ENCODE peak calls at places on chromosomes 7 and 10, in eight cellular contexts. L is neural progenitor cell, V is body of pancreas, D is uterus, R is HAP-1, T is hepatocyte, C is Caco-2, A is ovary. U is an unnamed sample. For H3K4me1, the result is how much of the 10 kb centered on the place peaks cover.

GRCh38 chr10:27783660-27784059 is 38.0 kb upstream of the MKX start:
- DNase-seq in D (no peak), C (peak), T (peak), L (peak), V (peak), R (peak), A (peak), U (peak)

GRCh38 chr10:24844742-24845141 is 107.7 kb downstream of the PRTFDC1 start:
- DNase-seq in C (no peak), A (no peak), D (no peak), R (no peak), L (no peak), V (no peak), T (no peak), U (no peak)

GRCh38 chr10:86815035-86815617 is 58.7 kb downstream of the BMPR1A start:
- DNase-seq in T (no peak), A (no peak), D (no peak), L (no peak), R (no peak), C (no peak), V (no peak), U (no peak)

GRCh38 chr7:147196476-147196875 is 1079.9 kb downstream of the CNTNAP2 start:
- DNase-seq in D (no peak), A (no peak), C (no peak), T (no peak), R (no peak), V (no peak), L (no peak), U (no peak)

GRCh38 chr7:102000123-102000522 is 182.7 kb downstream of the CUX1 start:
- DNase-seq in R (no peak), V (no peak), A (no peak), L (no peak), C (no peak), D (no peak), T (no peak), U (no peak)

GRCh38 chr10:119761106-119761505 is 35.3 kb downstream of the INPP5F start:
- DNase-seq in D (no peak), V (no peak), R (no peak), C (no peak), L (no peak), A (no peak), T (peak), U (no peak)

GRCh38 chr10:70437721-70438120 is 3.8 kb downstream of the NODAL start:
- DNase-seq in D (no peak), T (no peak), V (no peak), L (no peak), C (peak), A (no peak), R (no peak), U (no peak)

GRCh38 chr10:8033812-8034665 is 20.4 kb upstream of the GATA3 start:
- DNase-seq in R (no peak), T (no peak), C (no peak), A (no peak), D (no peak), L (peak), V (no peak), U (no peak)

GRCh38 chr7:130278892-130279690 is 12.4 kb downstream of the CPA2 start:
- DNase-seq in D (no peak), A (no peak), T (no peak), R (no peak), L (no peak), C (no peak), V (no peak), U (no peak)

GRCh38 chr7:156640257-156640948 is at the start of gene RNF32:
- DNase-seq in A (peak), D (peak), L (peak), C (peak), R (no peak), V (peak), T (peak), U (peak)

GRCh38 chr10:132677096-132677904 is 108.6 kb downstream of the NKX6-2 start:
- DNase-seq in C (peak), D (peak), T (no peak), V (peak), R (no peak), A (peak), L (no peak), U (no peak)

GRCh38 chr7:7751243-7752092 is 33.1 kb upstream of the RPA3 start:
- DNase-seq in T (no peak), A (no peak), R (no peak), D (no peak), C (no peak), L (no peak), V (peak), U (no peak)

GRCh38 chr7:88331322-88331721 is 24.6 kb upstream of the STEAP4 start:
- DNase-seq in T (no peak), D (no peak), A (no peak), L (no peak), R (no peak), C (no peak), V (no peak), U (no peak)

GRCh38 chr10:12350167-12350872 is 973 bp downstream of the CAMK1D start:
- DNase-seq in A (peak), D (peak), V (peak), C (peak), R (peak), L (peak), T (peak), U (no peak)

GRCh38 chr7:33854951-33855350 is 50.4 kb upstream of the BMPER start:
- DNase-seq in D (no peak), T (no peak), C (no peak), A (no peak), L (no peak), V (no peak), R (no peak), U (no peak)

GRCh38 chr7:78473902-78474301 is 675.3 kb downstream of the PHTF2 start:
- DNase-seq in T (no peak), C (no peak), R (no peak), D (no peak), L (no peak), V (no peak), A (no peak), U (no peak)

GRCh38 chr10:48608279-48608681 is 3.4 kb upstream of the ARHGAP22 start:
- DNase-seq in A (no peak), V (peak), L (peak), D (no peak), R (no peak), C (peak), T (peak), U (no peak)

GRCh38 chr7:145718129-145718528 is 398.5 kb upstream of the CNTNAP2 start:
- DNase-seq in R (no peak), C (peak), D (no peak), L (peak), T (no peak), A (no peak), V (no peak), U (no peak)

GRCh38 chr7:81819861-81820260 is 50.0 kb upstream of the HGF start:
- DNase-seq in R (no peak), A (no peak), D (no peak), C (no peak), L (no peak), T (no peak), V (no peak), U (no peak)

GRCh38 chr10:62636825-62637248 is 167.7 kb upstream of the ADO start:
- DNase-seq in A (no peak), R (no peak), D (no peak), L (no peak), T (no peak), V (no peak), C (no peak), U (no peak)

GRCh38 chr10:55329796-55330195 is 528.8 kb upstream of the PCDH15 start:
- DNase-seq in L (no peak), V (no peak), R (no peak), D (no peak), A (no peak), T (no peak), C (no peak), U (no peak)

GRCh38 chr10:91311601-91312000 is 91.1 kb downstream of the PCGF5 start:
- DNase-seq in R (no peak), V (no peak), C (no peak), T (no peak), D (no peak), A (no peak), L (no peak), U (no peak)

GRCh38 chr10:81081887-81082620 is 544.4 kb downstream of the SH2D4B start:
- DNase-seq in T (no peak), D (no peak), V (no peak), L (peak), R (peak), C (no peak), A (no peak), U (no peak)

GRCh38 chr7:27219821-27220220 is 19.9 kb upstream of the HOXA13 start:
- DNase-seq in C (no peak), V (no peak), R (no peak), D (no peak), T (no peak), L (no peak), A (no peak), U (no peak)

GRCh38 chr10:36717118-36717517 is 408.3 kb upstream of the ANKRD30A start:
- DNase-seq in T (no peak), V (no peak), L (no peak), C (no peak), R (no peak), A (no peak), D (no peak), U (no peak)

GRCh38 chr10:89297791-89298190 is 4.1 kb upstream of the IFIT2 start:
- DNase-seq in R (no peak), C (no peak), V (no peak), D (no peak), L (no peak), A (no peak), T (no peak), U (no peak)

GRCh38 chr7:40499718-40500117 is 364.9 kb downstream of the SUGCT start:
- DNase-seq in T (no peak), D (no peak), C (no peak), L (no peak), R (no peak), A (no peak), V (no peak), U (no peak)

GRCh38 chr7:2471022-2471329 is 5.2 kb downstream of the GRIFIN start:
- DNase-seq in C (no peak), V (no peak), D (no peak), T (no peak), R (no peak), L (no peak), A (no peak), U (no peak)

GRCh38 chr10:9294132-9294663 is 1239.7 kb downstream of the GATA3 start:
- DNase-seq in D (no peak), V (no peak), T (no peak), A (no peak), R (no peak), C (no peak), L (no peak), U (no peak)

GRCh38 chr10:92712016-92712889 is 22.5 kb downstream of the HHEX start:
- DNase-seq in D (no peak), T (no peak), V (no peak), C (no peak), A (no peak), R (peak), L (no peak), U (no peak)

GRCh38 chr7:1455241-1455939 is 3.9 kb downstream of the MICALL2 start:
- DNase-seq in D (no peak), C (no peak), A (no peak), L (no peak), V (peak), R (no peak), T (peak), U (no peak)

GRCh38 chr10:95847007-95847406 is 60.8 kb upstream of the CC2D2B start:
- DNase-seq in T (no peak), C (no peak), L (no peak), V (no peak), D (no peak), R (no peak), A (no peak), U (no peak)

GRCh38 chr7:78179211-78179610 is 380.6 kb downstream of the PHTF2 start:
- DNase-seq in R (no peak), A (no peak), C (no peak), D (no peak), L (no peak), V (no peak), T (no peak), U (no peak)

GRCh38 chr7:23680417-23681405 is 712 bp downstream of the FAM221A start:
- DNase-seq in R (no peak), T (peak), A (peak), V (peak), C (peak), L (peak), D (peak), U (peak)

GRCh38 chr10:66836057-66836456 is 89.8 kb upstream of the LRRTM3 start:
- DNase-seq in C (no peak), L (no peak), R (no peak), V (no peak), A (no peak), D (no peak), T (peak), U (no peak)

GRCh38 chr7:9124320-9124719 is 690.9 kb downstream of the NXPH1 start:
- DNase-seq in T (no peak), L (no peak), R (no peak), V (no peak), A (no peak), D (no peak), C (no peak), U (no peak)

GRCh38 chr7:43302211-43302711 is 189.8 kb downstream of the HECW1 start:
- DNase-seq in R (no peak), D (no peak), L (no peak), C (peak), T (peak), V (no peak), A (no peak), U (no peak)

GRCh38 chr10:49644035-49644345 is 30.2 kb downstream of the CHAT start:
- DNase-seq in L (no peak), D (no peak), T (no peak), R (no peak), V (no peak), C (peak), A (no peak), U (no peak)
- H3K4me1 ChIP-seq in L (under half), D (under half), T (under half), R (under half), V (under half), C (under half), A (under half), U (under half)

DNA sequence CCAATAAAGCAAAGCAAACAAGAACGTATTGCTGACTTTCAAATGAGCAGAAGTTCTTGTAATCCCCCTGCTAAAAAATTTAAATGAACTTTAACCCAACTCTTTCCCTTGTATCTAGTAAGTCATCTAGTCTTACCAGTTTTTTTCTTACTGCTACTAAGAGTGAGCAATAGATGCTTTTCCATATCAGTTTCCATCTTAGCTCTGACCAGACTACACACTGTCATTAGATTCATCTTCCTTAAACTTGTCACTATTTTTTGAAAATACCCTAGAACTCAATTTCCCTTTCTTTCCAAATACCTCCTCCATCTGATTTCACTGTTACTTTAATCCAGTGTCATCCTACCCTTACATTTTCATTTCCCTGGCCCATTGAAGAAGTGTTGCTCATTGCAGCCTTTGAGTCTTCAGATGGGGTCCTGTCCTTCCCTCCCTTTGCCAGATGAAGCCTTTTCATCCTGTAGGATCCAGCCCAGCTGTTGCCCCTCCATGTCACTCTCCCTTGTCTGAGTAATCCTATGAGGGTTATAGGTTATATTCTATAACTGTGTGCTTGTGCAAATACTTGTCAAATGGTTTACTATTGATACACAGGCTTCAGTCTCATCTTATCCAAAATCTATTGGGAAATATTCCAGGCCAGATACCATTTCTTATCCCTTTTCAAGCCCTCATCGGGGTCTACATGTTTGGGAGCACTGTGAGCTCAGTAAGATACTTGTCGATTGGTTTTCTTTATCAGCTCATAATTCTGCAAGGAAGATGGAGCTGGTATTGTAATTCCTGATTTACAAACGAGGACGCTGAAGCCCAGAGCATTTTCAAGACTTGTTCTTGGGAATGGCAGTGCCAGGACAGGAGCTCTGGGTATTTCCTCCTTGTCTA is 51.5 kb upstream of the ITGB1 start:
- DNase-seq in L (no peak), T (no peak), C (no peak), R (no peak), A (no peak), D (no peak), V (no peak), U (no peak)
- H3K4me1 ChIP-seq in L (under half), T (under half), C (under half), R (under half), A (under half), D (under half), V (under half), U (under half)

GRCh38 chr10:110850099-110850498 is 21.6 kb upstream of the PDCD4 start:
- DNase-seq in V (no peak), A (no peak), D (no peak), T (no peak), C (no peak), R (no peak), L (no peak), U (no peak)
- H3K4me1 ChIP-seq in V (half or more), A (under half), D (under half), T (half or more), C (under half), R (under half), L (under half), U (under half)

DNA sequence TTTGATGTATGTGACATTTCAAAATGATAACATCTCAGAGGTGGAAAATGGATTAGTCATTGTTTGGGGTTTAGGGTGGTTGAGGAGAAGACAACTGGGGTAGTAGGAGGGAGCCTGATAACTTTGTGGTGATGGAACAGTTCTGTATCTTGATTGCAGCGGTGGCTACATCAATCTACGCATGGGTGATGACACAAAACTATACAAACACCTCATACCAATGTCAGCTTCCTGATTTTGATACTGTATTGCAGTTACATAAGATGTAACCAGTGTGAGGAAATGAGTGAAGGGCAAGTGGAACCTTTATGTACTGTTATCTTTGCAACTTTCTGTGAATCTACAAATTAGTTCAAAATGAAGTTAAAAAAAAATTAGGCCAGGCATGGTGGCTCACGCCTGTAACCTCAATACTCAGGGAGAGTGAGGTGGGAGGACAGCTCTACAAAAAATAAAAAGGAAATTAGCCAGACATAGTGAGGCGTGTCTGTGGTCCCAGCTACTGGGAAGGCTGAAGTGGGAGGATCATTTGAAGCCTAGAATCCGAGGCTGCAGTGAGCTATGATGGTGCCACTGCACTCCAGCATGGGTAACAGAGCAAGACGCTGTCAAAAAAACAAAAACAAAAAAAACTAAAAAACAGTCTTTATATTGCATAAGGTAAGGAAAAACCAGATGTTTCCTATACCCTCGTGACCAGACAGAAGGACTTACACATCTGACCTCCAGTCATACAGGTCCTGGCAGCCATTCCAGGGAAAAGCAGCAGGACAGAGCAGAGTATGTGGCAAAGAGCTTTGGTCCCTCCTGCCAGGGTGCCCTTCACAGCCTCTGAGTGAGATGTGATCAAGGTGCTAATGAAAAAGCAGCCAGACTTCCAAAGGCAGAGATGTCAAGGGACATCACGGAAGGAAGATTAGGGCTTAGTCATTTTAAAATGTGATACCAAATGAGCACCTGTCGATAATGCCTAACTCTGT is 50.8 kb downstream of the CYTH3 start:
- DNase-seq in D (no peak), V (no peak), L (no peak), T (no peak), R (no peak), A (no peak), C (no peak), U (no peak)
- H3K4me1 ChIP-seq in D (under half), V (under half), L (under half), T (under half), R (under half), A (under half), C (under half), U (under half)

GRCh38 chr7:50372921-50373320 is 68.4 kb downstream of the IKZF1 start:
- DNase-seq in V (no peak), A (no peak), R (no peak), D (no peak), C (no peak), T (no peak), L (no peak), U (no peak)
- H3K4me1 ChIP-seq in V (under half), A (under half), R (under half), D (under half), C (under half), T (under half), L (under half), U (under half)